ENCODE peak calls at places on chromosomes 16 and 17, in six cellular contexts. F, K, N, E, A and M are unnamed samples. For H3K4me1, the result is how much of the 10 kb centered on the place peaks cover.

GRCh38 chr17:81444610-81445339 is 49.5 kb downstream of the BAHCC1 start:
- DNase-seq in N (no peak), F (no peak), E (no peak), A (no peak), K (no peak), M (no peak)

GRCh38 chr17:79054200-79054599 is 20.4 kb upstream of the ENGASE start:
- DNase-seq in F (no peak), E (no peak), A (no peak), K (no peak), N (no peak), M (no peak)

GRCh38 chr17:47705536-47706481 is 11.8 kb downstream of the TBKBP1 start:
- DNase-seq in E (no peak), F (peak), K (no peak), N (no peak), A (no peak), M (no peak)

GRCh38 chr17:78960945-78961344 is 18.8 kb downstream of the LGALS3BP start:
- DNase-seq in E (no peak), N (no peak), A (no peak), K (no peak), F (peak), M (no peak)

GRCh38 chr16:81515281-81515680 is 70.7 kb downstream of the CMIP start:
- DNase-seq in F (no peak), E (no peak), N (no peak), K (no peak), A (no peak), M (peak)

GRCh38 chr16:67993207-67994036 is 5.9 kb downstream of the DPEP2 start:
- DNase-seq in K (peak), A (peak), F (peak), N (peak), E (peak), M (peak)

GRCh38 chr16:81521141-81521626 is 76.6 kb downstream of the CMIP start:
- DNase-seq in E (no peak), K (no peak), A (no peak), F (peak), N (peak), M (no peak)

GRCh38 chr17:3857261-3858105 is 11.4 kb upstream of the NCBP3 start:
- DNase-seq in A (no peak), E (no peak), N (no peak), F (no peak), K (no peak), M (no peak)

GRCh38 chr16:58029410-58029809 is 3.9 kb downstream of the MMP15 start:
- DNase-seq in N (no peak), E (no peak), F (no peak), K (no peak), A (no peak), M (no peak)

GRCh38 chr16:58027341-58028167 is 2.0 kb downstream of the MMP15 start:
- DNase-seq in N (no peak), F (peak), A (peak), E (peak), K (peak), M (no peak)

GRCh38 chr16:58028168-58028455 is 2.6 kb downstream of the MMP15 start:
- DNase-seq in N (no peak), E (no peak), F (no peak), A (no peak), K (no peak), M (no peak)

GRCh38 chr16:58030136-58030840 is 4.7 kb downstream of the MMP15 start:
- DNase-seq in A (no peak), K (no peak), E (no peak), N (no peak), F (peak), M (no peak)

GRCh38 chr16:58028541-58029070 is 3.1 kb downstream of the MMP15 start:
- DNase-seq in F (peak), K (no peak), N (no peak), A (no peak), E (no peak), M (no peak)
- H3K4me1 ChIP-seq in F (half or more), K (under half), N (under half), A (under half), E (under half), M (under half)

DNA sequence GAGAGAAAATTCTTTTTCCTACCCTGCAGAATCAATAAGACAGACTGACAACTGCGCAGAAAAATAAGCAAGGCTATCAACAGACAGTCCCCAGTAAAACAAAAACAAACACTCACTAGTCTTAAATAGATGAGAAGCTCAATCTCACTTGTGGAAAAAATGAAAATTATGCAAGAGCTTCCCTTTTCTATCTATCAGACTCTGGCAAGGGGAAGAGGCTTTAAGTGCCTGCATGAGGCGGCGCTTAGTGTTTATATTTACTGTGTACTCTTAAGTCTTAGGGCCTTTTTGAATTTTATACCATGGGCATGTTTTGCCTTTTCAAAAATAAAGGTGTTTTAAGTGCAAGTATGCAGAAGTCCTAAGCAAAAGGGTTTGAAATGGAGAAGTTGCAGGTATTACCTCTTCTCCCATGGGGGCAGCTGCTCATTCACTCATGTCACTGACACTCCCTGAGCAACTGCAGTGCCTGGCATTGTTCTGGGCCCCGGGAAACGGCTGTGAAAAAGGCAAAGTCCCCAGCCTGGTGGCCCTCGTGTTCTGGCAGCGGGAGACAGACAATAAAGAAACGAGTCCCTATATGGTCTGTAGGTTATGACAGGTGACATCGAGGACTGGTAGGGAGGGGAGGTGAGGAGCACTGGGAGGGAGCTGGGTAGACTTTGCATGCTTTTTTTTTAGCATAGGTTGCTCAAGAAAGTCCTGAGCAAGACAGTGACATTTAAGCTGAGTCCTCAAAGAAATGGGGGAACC is 35.2 kb downstream of the HSBP1 start:
- DNase-seq in K (no peak), E (no peak), F (no peak), N (no peak), A (no peak), M (no peak)
- H3K4me1 ChIP-seq in K (under half), E (under half), F (under half), N (under half), A (under half), M (under half)

GRCh38 chr17:77312061-77312684 is 171.4 kb downstream of the SEC14L1 start:
- DNase-seq in K (no peak), N (no peak), A (no peak), E (no peak), F (no peak), M (no peak)
- H3K4me1 ChIP-seq in K (half or more), N (under half), A (under half), E (under half), F (under half), M (under half)

GRCh38 chr17:34237458-34237857 is 17.6 kb upstream of the CCL2 start:
- DNase-seq in F (no peak), A (no peak), E (no peak), N (no peak), K (no peak), M (no peak)
- H3K4me1 ChIP-seq in F (half or more), A (under half), E (under half), N (under half), K (under half), M (under half)

GRCh38 chr16:4087990-4088577 is 28.2 kb downstream of the ADCY9 start:
- DNase-seq in A (no peak), E (no peak), F (no peak), K (no peak), N (no peak), M (no peak)

GRCh38 chr16:4087099-4087885 is 28.9 kb downstream of the ADCY9 start:
- DNase-seq in K (no peak), N (no peak), F (no peak), A (no peak), E (no peak), M (no peak)

GRCh38 chr16:4090476-4090875 is 25.8 kb downstream of the ADCY9 start:
- DNase-seq in K (no peak), N (no peak), A (no peak), F (no peak), E (peak), M (no peak)

GRCh38 chr16:4089811-4090293 is 26.4 kb downstream of the ADCY9 start:
- DNase-seq in K (no peak), A (no peak), E (no peak), N (no peak), F (no peak), M (no peak)

DNA sequence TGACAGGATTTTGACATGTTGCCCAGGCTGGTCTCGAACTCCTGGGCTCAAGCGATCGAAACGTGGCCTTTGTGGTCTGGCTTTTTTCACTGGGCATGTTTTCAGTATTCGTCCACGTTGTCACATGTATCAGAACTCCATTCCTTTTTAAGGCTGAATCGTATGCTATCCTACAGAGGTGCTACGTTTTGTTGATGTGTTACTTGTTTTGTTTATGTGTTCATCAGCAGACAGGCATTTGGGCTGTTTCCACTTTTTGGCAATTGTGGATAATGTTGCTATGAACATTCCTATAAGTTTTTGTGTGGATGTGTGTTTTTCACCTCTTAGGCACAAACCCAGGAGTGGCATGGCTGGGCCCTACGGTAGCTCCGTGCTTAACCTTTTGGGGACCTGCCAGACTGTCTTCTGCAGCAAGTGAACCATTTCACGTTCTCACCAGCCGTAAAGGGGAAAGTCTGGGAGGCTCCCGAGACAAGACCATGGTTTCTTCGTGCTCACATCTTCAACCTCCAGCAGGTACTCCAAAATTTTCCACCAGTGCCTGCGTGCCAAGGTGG is 26.9 kb downstream of the ADCY9 start:
- DNase-seq in N (no peak), K (no peak), F (no peak), A (no peak), E (no peak), M (no peak)
- H3K4me1 ChIP-seq in N (under half), K (under half), F (under half), A (under half), E (under half), M (under half)

DNA sequence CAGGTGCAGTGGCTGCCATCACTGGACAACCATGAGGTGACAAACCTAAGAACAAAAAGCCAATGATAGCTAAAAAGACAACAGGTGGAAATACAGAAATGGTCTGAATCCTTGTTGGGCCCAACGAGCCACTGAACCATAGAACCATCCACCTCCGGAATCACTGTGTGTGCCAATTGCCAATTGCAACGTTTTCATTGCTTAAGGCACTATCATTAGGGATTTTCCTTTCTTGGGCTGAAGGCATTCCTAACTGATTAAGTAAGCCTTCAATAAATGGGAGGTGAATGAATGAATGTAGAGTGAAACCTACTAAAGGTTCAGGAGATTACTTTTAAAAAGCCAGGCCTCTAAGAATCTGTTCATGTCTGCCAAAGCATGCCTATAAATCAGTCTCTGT is 3.6 kb downstream of the USP31 start:
- DNase-seq in N (no peak), A (peak), K (no peak), E (no peak), F (no peak), M (no peak)
- H3K4me1 ChIP-seq in N (under half), A (under half), K (under half), E (under half), F (under half), M (under half)

DNA sequence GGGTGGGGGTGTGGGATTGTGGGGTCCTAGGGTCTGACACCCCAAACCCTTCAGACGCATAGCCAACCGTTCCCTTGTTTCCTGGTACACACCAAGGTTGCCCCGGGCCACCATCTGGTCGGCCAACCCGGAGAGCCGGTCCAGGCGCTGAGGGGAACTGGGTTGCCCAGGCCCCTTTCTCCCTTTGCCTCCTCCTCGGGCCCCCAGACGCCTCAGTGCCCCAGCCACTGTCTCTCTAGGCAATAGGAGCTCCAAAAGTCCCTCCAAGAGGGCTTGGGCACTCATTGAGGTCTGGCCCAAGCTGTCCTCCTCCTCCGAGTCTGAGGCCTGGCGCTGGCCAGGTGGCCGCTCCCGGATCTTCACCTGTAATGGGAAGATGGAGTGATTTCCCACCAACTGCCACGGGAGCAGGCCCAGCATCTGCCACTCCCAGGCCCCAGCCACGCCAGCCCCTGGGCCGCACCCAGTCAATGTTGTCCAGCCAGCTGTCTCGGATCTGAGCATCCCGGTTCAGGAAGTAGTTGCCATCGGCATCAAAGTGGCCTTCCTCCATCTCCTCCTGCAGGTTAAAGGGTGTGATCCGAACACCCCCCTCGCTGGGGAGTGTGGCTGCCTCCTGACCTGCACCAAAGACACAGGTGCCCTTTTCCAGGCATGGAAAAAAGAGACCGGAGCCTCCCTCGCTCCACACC is 1.5 kb downstream of the CD2BP2 start:
- DNase-seq in E (no peak), F (no peak), K (no peak), A (no peak), N (no peak), M (no peak)
- H3K4me1 ChIP-seq in E (under half), F (under half), K (under half), A (under half), N (under half), M (under half)